ENCODE peak calls at places on chromosome 9, in five cellular contexts. A is stomach, W is neural progenitor cell, O is DND-41, Q is IMR-90. G is an unnamed sample.

GRCh38 chr9:134324359-134325095 is 1.7 kb upstream of the RXRA start:
- DNase-seq in A (no peak), W (no peak), O (no peak), Q (peak; percentile 35), G (no peak)

GRCh38 chr9:89418882-89419641 is 78.9 kb downstream of the SEMA4D start:
- DNase-seq in A (no peak), W (no peak), O (peak; percentile 76), Q (no peak), G (no peak)

GRCh38 chr9:3433754-3434153 is 92.0 kb downstream of the RFX3 start:
- DNase-seq in A (no peak), W (no peak), O (no peak), Q (no peak), G (no peak)

GRCh38 chr9:32500768-32501167 is 25.2 kb downstream of the RIGI start:
- DNase-seq in A (no peak), W (no peak), O (no peak), Q (peak; percentile 46), G (no peak)

GRCh38 chr9:126719677-126720435 is 85.0 kb upstream of the ZBTB43 start:
- DNase-seq in A (peak; percentile 53), W (peak; percentile 95), O (peak; percentile 89), Q (peak; percentile 25), G (peak; percentile 86)

GRCh38 chr9:21543187-21543586 is 61.1 kb upstream of the IFNE start:
- DNase-seq in A (no peak), W (no peak), O (no peak), Q (no peak), G (no peak)

GRCh38 chr9:112261133-112261532 is 72.3 kb downstream of the PTBP3 start:
- DNase-seq in A (no peak), W (no peak), O (no peak), Q (peak; percentile 49), G (no peak)

GRCh38 chr9:113641100-113641885 is 177.8 kb downstream of the RGS3 start:
- DNase-seq in A (no peak), W (no peak), O (no peak), Q (peak; percentile 52), G (no peak)

GRCh38 chr9:18268381-18268780 is 205.6 kb upstream of the ADAMTSL1 start:
- DNase-seq in A (no peak), W (peak; percentile 12), O (no peak), Q (peak; percentile 74), G (no peak)

GRCh38 chr9:389758-390157 is 175.1 kb downstream of the DOCK8 start:
- DNase-seq in A (no peak), W (no peak), O (no peak), Q (no peak), G (no peak)

GRCh38 chr9:100525563-100525962 is 52.3 kb upstream of the CAVIN4 start:
- DNase-seq in A (no peak), W (no peak), O (no peak), Q (peak; percentile 2), G (no peak)

GRCh38 chr9:6413365-6414263 is 615 bp downstream of the UHRF2 start:
- DNase-seq in A (peak; percentile 42), W (peak; percentile 57), O (peak; percentile 37), Q (no peak), G (peak; percentile 41)

GRCh38 chr9:109098960-109099308 is 20.8 kb downstream of the TMEM245 start:
- DNase-seq in A (no peak), W (no peak), O (no peak), Q (no peak), G (no peak)

GRCh38 chr9:129330711-129331279 is 152.7 kb upstream of the IER5L start:
- DNase-seq in A (no peak), W (no peak), O (no peak), Q (no peak), G (no peak)

GRCh38 chr9:100880284-100880683 is 148.2 kb upstream of the PLPPR1 start:
- DNase-seq in A (no peak), W (no peak), O (no peak), Q (no peak), G (no peak)

GRCh38 chr9:84996049-84996448 is 326.5 kb downstream of the NTRK2 start:
- DNase-seq in A (no peak), W (no peak), O (no peak), Q (no peak), G (no peak)

GRCh38 chr9:124783830-124784229 is 6.9 kb downstream of the OLFML2A start:
- DNase-seq in A (no peak), W (no peak), O (no peak), Q (no peak), G (no peak)

GRCh38 chr9:113577525-113578261 is 114.2 kb downstream of the RGS3 start:
- DNase-seq in A (no peak), W (no peak), O (no peak), Q (peak; percentile 81), G (no peak)

GRCh38 chr9:96218821-96219614 is 83.0 kb downstream of the HSD17B3 start:
- DNase-seq in A (no peak), W (no peak), O (no peak), Q (no peak), G (no peak)

GRCh38 chr9:20985851-20986600 is 45.4 kb downstream of the HACD4 start:
- DNase-seq in A (no peak), W (no peak), O (no peak), Q (no peak), G (no peak)

GRCh38 chr9:86500667-86501435 is 146.6 kb upstream of the TUT7 start:
- DNase-seq in A (no peak), W (no peak), O (no peak), Q (peak; percentile 97), G (no peak)

GRCh38 chr9:72315089-72315509 is 49.9 kb downstream of the ZFAND5 start:
- DNase-seq in A (peak; percentile 74), W (peak; percentile 9), O (no peak), Q (peak; percentile 47), G (peak; percentile 56)

GRCh38 chr9:34059231-34059720 is 10.6 kb upstream of the UBAP2 start:
- DNase-seq in A (no peak), W (no peak), O (no peak), Q (no peak), G (no peak)

GRCh38 chr9:85541876-85542275 is 199.9 kb downstream of the AGTPBP1 start:
- DNase-seq in A (no peak), W (no peak), O (no peak), Q (no peak), G (no peak)

GRCh38 chr9:23526806-23527205 is 299.2 kb downstream of the ELAVL2 start:
- DNase-seq in A (no peak), W (no peak), O (no peak), Q (no peak), G (no peak)

DNA sequence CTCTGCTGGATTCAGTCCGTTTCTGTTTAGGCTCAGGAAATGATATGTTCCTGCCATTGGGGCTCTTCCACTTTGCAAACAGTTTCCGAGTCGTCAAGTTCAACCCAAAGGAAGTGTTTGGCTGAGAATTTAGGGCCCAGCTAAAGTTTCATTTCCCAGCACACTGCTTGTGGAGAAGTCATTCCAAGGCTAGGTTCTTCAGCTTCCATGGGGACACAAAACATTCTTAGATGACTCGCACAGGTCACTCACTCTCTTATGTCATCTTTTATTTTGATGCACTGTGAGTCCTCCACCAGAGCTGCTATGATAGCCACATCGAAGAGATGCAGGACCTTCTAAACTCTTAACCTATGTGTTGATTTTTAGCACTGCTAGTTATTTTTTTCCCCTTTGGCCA is 84.1 kb downstream of the ZNF462 start:
- DNase-seq in A (no peak), W (no peak), O (no peak), Q (peak; percentile 25), G (no peak)
- H3K27ac ChIP-seq in A (no peak overlapping the region), W (no peak overlapping the region), O (no peak overlapping the region), Q (no peak overlapping the region), G (peak overlapping the region; percentile 1)

GRCh38 chr9:35811364-35812024 is 568 bp downstream of the SPAG8 start:
- DNase-seq in A (peak; percentile 61), W (no peak), O (no peak), Q (no peak), G (no peak)

GRCh38 chr9:35801328-35802128 is 10.1 kb downstream of the NPR2 start:
- DNase-seq in A (no peak), W (no peak), O (no peak), Q (no peak), G (no peak)

GRCh38 chr9:35808433-35808832 is 3.6 kb downstream of the SPAG8 start:
- DNase-seq in A (no peak), W (no peak), O (no peak), Q (no peak), G (no peak)

GRCh38 chr9:35800530-35800929 is 9.1 kb downstream of the NPR2 start:
- DNase-seq in A (no peak), W (no peak), O (no peak), Q (no peak), G (no peak)

DNA sequence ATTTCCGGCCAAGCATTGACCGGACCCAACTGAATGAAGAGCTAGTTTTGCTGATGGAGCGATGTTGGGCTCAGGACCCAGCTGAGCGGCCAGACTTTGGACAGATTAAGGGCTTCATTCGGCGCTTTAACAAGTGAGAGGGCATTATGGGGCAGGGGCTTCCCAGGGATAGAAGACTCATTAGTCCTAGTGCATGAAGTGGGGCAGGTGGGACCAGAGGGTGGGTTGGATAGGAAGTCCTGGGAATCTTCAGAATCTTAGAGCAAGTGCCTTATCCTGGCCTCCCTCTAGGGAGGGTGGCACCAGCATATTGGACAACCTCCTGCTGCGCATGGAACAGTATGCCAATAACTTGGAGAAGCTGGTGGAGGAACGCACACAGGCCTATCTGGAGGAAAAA is 6.0 kb downstream of the SPAG8 start:
- DNase-seq in A (no peak), W (no peak), O (no peak), Q (no peak), G (no peak)
- H3K4me1 ChIP-seq in A (peaks cover 5% of the 10 kb centered on the region), W (no peaks in the 10 kb centered on the region), O (peaks cover 1% of the 10 kb centered on the region), Q (no peaks in the 10 kb centered on the region), G (peaks cover 2% of the 10 kb centered on the region)

DNA sequence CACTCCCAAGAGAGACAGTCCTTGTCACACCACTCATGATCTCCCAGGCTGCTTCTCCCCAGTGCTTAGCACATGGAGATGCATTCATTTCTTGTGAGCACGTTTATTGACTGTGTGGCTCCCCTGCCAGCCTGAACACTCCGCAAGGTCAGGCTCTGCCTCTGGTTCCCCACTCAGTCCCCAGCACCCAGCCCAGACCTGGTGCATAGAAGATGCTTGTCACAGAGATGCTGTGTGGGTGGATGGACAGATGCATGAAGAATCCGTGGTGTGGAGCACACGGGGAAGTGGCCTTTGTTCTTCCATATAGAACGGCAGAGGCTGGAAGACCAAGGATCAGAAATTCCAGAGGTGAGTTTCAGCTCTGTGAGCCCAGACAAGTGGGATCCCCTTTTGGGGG is 13.8 kb upstream of the CRB2 start:
- DNase-seq in A (no peak), W (no peak), O (no peak), Q (no peak), G (no peak)
- H3K27ac ChIP-seq in A (no peak overlapping the region), W (no peak overlapping the region), O (no peak overlapping the region), Q (no peak overlapping the region), G (no peak overlapping the region)

GRCh38 chr9:131860430-131860829 is 120.6 kb upstream of the RAPGEF1 start:
- DNase-seq in A (no peak), W (no peak), O (no peak), Q (no peak), G (no peak)
- H3K4me1 ChIP-seq in A (no peaks in the 10 kb centered on the region), W (no peaks in the 10 kb centered on the region), O (no peaks in the 10 kb centered on the region), Q (no peaks in the 10 kb centered on the region), G (no peaks in the 10 kb centered on the region)

DNA sequence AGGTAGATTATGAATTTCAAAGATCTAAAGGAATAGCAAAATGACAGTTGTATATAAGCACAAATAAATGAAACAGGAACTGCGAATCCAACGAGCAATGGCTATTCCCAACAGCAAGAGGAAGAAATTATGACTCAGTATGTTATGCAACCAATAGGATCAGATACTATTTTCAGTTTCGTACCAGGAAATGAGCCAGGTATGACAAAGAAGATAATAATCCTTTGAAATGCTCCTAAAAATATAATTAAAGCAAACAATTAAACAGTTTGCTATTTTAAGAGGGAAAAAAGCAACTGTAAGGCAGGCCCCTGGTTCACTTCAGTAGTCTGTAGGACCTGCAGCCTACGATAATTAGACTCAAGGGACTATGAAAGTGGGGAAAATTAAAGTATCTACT is 58.9 kb downstream of the AUH start:
- DNase-seq in A (no peak), W (no peak), O (no peak), Q (peak; percentile 93), G (no peak)
- H3K27ac ChIP-seq in A (peak overlapping the region; percentile 80), W (no peak overlapping the region), O (no peak overlapping the region), Q (no peak overlapping the region), G (no peak overlapping the region)

G was measured in lung.